ENCODE peak calls at places on chromosomes 1 and 21, in four cellular contexts. One of them, this sample, is unnamed.

GRCh38 chr1:208239518-208240381 is 4.4 kb downstream of the PLXNA2 start:
- DNase-seq in K562: no peak
- DNase-seq in GM12878: no peak
- DNase-seq in HL-60: no peak
- DNase-seq in this sample: no peak

GRCh38 chr1:156406229-156406628 is 37.2 kb downstream of the RHBG start:
- DNase-seq in K562: no peak
- DNase-seq in HL-60: no peak
- DNase-seq in GM12878: no peak
- DNase-seq in this sample: no peak

GRCh38 chr1:201016211-201016651 is 7.3 kb downstream of the KIF21B start:
- DNase-seq in K562: peak; percentile 73
- DNase-seq in HL-60: peak; percentile 24
- DNase-seq in GM12878: no peak
- DNase-seq in this sample: no peak

GRCh38 chr1:154502742-154503111 is 515 bp upstream of the SHE start:
- DNase-seq in HL-60: no peak
- DNase-seq in K562: no peak
- DNase-seq in GM12878: no peak
- DNase-seq in this sample: no peak

GRCh38 chr1:10515627-10516026 is 40.9 kb downstream of the PEX14 start:
- DNase-seq in K562: no peak
- DNase-seq in HL-60: peak; percentile 72
- DNase-seq in GM12878: no peak
- DNase-seq in this sample: no peak

GRCh38 chr1:59141267-59141863 is 155.5 kb upstream of the FGGY start:
- DNase-seq in GM12878: no peak
- DNase-seq in HL-60: no peak
- DNase-seq in K562: no peak
- DNase-seq in this sample: no peak

GRCh38 chr1:21904725-21905520 is 32.2 kb downstream of the HSPG2 start:
- DNase-seq in HL-60: no peak
- DNase-seq in GM12878: no peak
- DNase-seq in K562: peak; percentile 100
- DNase-seq in this sample: no peak

GRCh38 chr1:62401034-62401433 is 35.8 kb upstream of the USP1 start:
- DNase-seq in GM12878: no peak
- DNase-seq in K562: no peak
- DNase-seq in HL-60: no peak
- DNase-seq in this sample: no peak

GRCh38 chr1:215567491-215568286 is 585 bp downstream of the KCTD3 start:
- DNase-seq in GM12878: no peak
- DNase-seq in HL-60: peak; percentile 31
- DNase-seq in K562: peak; percentile 65
- DNase-seq in this sample: peak; percentile 50

GRCh38 chr1:114169509-114169908 is 15.8 kb upstream of the SYT6 start:
- DNase-seq in GM12878: no peak
- DNase-seq in HL-60: no peak
- DNase-seq in K562: no peak
- DNase-seq in this sample: no peak

GRCh38 chr1:29696656-29697390 is 460.5 kb downstream of the PTPRU start:
- DNase-seq in HL-60: no peak
- DNase-seq in GM12878: no peak
- DNase-seq in K562: no peak
- DNase-seq in this sample: no peak

GRCh38 chr21:17554619-17555472 is 42.0 kb downstream of the CXADR start:
- DNase-seq in HL-60: no peak
- DNase-seq in K562: peak; percentile 8
- DNase-seq in GM12878: no peak
- DNase-seq in this sample: no peak

GRCh38 chr21:16419188-16419874 is 689.5 kb downstream of the USP25 start:
- DNase-seq in K562: no peak
- DNase-seq in HL-60: no peak
- DNase-seq in GM12878: no peak
- DNase-seq in this sample: no peak

GRCh38 chr1:28119576-28119975 is 31.2 kb upstream of the EYA3 start:
- DNase-seq in HL-60: no peak
- DNase-seq in GM12878: no peak
- DNase-seq in K562: no peak
- DNase-seq in this sample: no peak

GRCh38 chr1:28115267-28115666 is 26.9 kb upstream of the EYA3 start:
- DNase-seq in K562: peak; percentile 52
- DNase-seq in GM12878: peak; percentile 66
- DNase-seq in HL-60: peak; percentile 96
- DNase-seq in this sample: no peak

GRCh38 chr1:28114844-28115243 is 26.4 kb upstream of the EYA3 start:
- DNase-seq in HL-60: no peak
- DNase-seq in K562: no peak
- DNase-seq in GM12878: no peak
- DNase-seq in this sample: no peak

GRCh38 chr1:28122183-28122582 is 33.8 kb upstream of the EYA3 start:
- DNase-seq in K562: no peak
- DNase-seq in HL-60: no peak
- DNase-seq in GM12878: no peak
- DNase-seq in this sample: no peak

DNA sequence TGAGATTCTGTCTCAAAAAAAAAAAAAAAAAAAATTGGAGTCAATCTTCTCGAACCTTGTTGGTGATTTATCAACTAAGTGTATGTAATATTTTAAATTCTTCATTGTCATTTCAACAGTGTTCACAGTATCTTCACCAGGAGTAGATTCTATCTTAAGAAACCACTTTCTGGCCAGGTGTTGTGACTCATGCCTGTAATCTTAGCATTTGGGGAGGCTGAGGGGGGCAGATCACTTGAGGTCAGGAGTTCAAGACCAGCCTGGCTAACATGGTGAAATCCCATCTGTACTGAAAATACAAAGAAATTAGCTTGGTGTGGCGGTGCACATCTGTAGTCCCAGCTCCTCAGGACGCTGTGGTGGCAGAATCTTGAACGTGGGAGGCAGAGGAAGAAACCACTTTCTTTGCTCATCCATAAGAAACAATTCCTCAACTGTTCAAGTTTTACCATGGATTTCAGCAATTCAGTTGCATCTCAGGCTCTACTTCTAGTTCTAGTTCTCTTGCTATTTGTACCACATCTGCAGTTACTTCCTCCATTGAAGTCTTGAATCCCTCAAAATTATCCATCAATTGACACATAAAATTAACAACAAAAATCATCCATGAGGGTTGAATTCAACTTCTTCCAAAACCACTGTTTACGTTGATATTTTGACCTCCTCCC is 30.4 kb upstream of the EYA3 start:
- DNase-seq in GM12878: no peak
- DNase-seq in HL-60: no peak
- DNase-seq in K562: peak; percentile 39
- DNase-seq in this sample: no peak
- TF ChIP-seq POLR2AphosphoS5 in GM12878: no peak
- TF ChIP-seq POLR2AphosphoS5 in HL-60: no peak
- TF ChIP-seq POLR2AphosphoS5 in K562: no peak
- TF ChIP-seq POLR2AphosphoS5 in this sample: no peak

GRCh38 chr1:225849905-225850304 is 32.3 kb downstream of the TMEM63A start:
- DNase-seq in GM12878: no peak
- DNase-seq in K562: peak; percentile 72
- DNase-seq in HL-60: no peak
- DNase-seq in this sample: no peak
- TF ChIP-seq SPI1 in GM12878: peak; percentile 47
- TF ChIP-seq SPI1 in K562: peak; percentile 31
- TF ChIP-seq SPI1 in HL-60: no peak
- TF ChIP-seq SPI1 in this sample: no peak

GRCh38 chr1:85582687-85583354 is 2.3 kb downstream of the CCN1 start:
- DNase-seq in HL-60: no peak
- DNase-seq in GM12878: no peak
- DNase-seq in K562: no peak
- DNase-seq in this sample: no peak
- TF ChIP-seq POLR2AphosphoS5 in HL-60: no peak
- TF ChIP-seq POLR2AphosphoS5 in GM12878: no peak
- TF ChIP-seq POLR2AphosphoS5 in K562: no peak
- TF ChIP-seq POLR2AphosphoS5 in this sample: no peak

GRCh38 chr1:181129771-181130606 is 41.5 kb downstream of the IER5 start:
- DNase-seq in K562: peak; percentile 90
- DNase-seq in HL-60: no peak
- DNase-seq in GM12878: no peak
- DNase-seq in this sample: no peak
- TF ChIP-seq SPI1 in K562: no peak
- TF ChIP-seq SPI1 in HL-60: no peak
- TF ChIP-seq SPI1 in GM12878: no peak
- TF ChIP-seq SPI1 in this sample: no peak

GRCh38 chr1:17436380-17437174 is 2.9 kb downstream of the RCC2 start:
- DNase-seq in GM12878: no peak
- DNase-seq in K562: no peak
- DNase-seq in HL-60: no peak
- DNase-seq in this sample: no peak

GRCh38 chr1:17438977-17439249 is 564 bp downstream of the RCC2 start:
- DNase-seq in HL-60: no peak
- DNase-seq in GM12878: no peak
- DNase-seq in K562: no peak
- DNase-seq in this sample: no peak

GRCh38 chr1:17439250-17440073 is at the start of gene RCC2:
- DNase-seq in K562: peak; percentile 87
- DNase-seq in HL-60: peak; percentile 60
- DNase-seq in GM12878: no peak
- DNase-seq in this sample: peak; percentile 81

GRCh38 chr1:17438176-17438976 is 1.1 kb downstream of the RCC2 start:
- DNase-seq in K562: peak; percentile 86
- DNase-seq in HL-60: peak; percentile 79
- DNase-seq in GM12878: no peak
- DNase-seq in this sample: no peak

DNA sequence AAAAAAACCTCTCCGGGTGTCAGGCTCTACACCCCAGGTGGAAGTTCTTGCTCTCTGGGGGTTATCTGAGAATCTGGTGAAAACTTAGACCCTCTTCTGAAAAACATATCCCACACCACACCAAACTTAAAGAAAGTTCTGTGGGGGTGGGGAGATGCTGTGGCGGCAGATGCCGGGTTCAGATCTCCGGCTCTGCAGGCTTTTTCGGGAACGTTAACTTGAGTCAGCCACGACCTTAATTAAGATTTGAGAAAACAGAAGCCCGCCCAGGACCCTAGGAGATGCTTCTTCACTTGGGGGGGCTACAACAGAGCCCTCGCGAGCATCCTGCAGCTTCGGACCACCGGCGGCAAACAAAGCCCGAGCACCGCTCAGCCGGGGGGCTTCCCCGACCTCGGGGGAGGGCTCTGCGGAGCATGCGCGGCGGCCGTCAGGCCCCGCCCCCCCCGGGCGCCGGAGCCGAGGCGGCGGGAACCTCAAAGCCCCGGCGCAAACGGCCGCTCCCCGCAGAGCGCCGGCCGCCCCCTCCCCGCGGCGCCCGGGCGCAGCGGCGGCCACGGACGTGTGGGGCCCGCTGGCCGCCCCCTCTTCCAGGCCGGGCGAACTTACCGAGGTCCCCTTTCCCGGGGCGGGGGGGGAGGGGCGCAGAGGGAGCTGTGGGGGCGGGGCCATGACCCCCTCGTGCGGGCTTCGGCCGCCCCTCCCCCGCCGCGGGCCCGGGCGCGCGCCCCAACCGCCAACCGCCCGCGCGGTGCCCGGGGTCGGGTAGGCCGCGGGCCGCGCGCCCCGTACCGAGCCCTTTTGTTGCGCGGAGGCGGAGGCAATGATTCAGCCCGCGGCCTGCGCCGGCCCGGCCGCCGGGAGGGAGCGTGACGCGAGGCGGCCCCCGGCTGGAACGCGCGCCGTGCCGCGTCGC is 2.0 kb downstream of the RCC2 start:
- DNase-seq in GM12878: no peak
- DNase-seq in HL-60: no peak
- DNase-seq in K562: peak; percentile 74
- DNase-seq in this sample: peak; percentile 83
- TF ChIP-seq POLR2AphosphoS5 in GM12878: peak; percentile 2
- TF ChIP-seq POLR2AphosphoS5 in HL-60: no peak
- TF ChIP-seq POLR2AphosphoS5 in K562: peak; percentile 5
- TF ChIP-seq POLR2AphosphoS5 in this sample: no peak

GRCh38 chr1:101388904-101389546 is 152.2 kb downstream of the S1PR1 start:
- DNase-seq in GM12878: peak; percentile 90
- DNase-seq in HL-60: no peak
- DNase-seq in K562: no peak
- DNase-seq in this sample: no peak
- TF ChIP-seq SPI1 in GM12878: no peak
- TF ChIP-seq SPI1 in HL-60: no peak
- TF ChIP-seq SPI1 in K562: no peak
- TF ChIP-seq SPI1 in this sample: no peak

GRCh38 chr1:227776277-227776676 is 39.2 kb upstream of the PRSS38 start:
- DNase-seq in HL-60: no peak
- DNase-seq in GM12878: no peak
- DNase-seq in K562: no peak
- DNase-seq in this sample: no peak

GRCh38 chr1:227774051-227774720 is 39.0 kb downstream of the SNAP47 start:
- DNase-seq in HL-60: peak; percentile 27
- DNase-seq in GM12878: no peak
- DNase-seq in K562: no peak
- DNase-seq in this sample: no peak

GRCh38 chr1:227773558-227773957 is 38.3 kb downstream of the SNAP47 start:
- DNase-seq in HL-60: no peak
- DNase-seq in K562: no peak
- DNase-seq in GM12878: no peak
- DNase-seq in this sample: no peak

GRCh38 chr1:227775841-227776240 is 39.6 kb upstream of the PRSS38 start:
- DNase-seq in GM12878: no peak
- DNase-seq in K562: no peak
- DNase-seq in HL-60: no peak
- DNase-seq in this sample: no peak

GRCh38 chr1:227774721-227775665 is 39.8 kb downstream of the SNAP47 start:
- DNase-seq in K562: no peak
- DNase-seq in GM12878: no peak
- DNase-seq in HL-60: no peak
- DNase-seq in this sample: no peak
- TF ChIP-seq POLR2AphosphoS5 in K562: no peak
- TF ChIP-seq POLR2AphosphoS5 in GM12878: no peak
- TF ChIP-seq POLR2AphosphoS5 in HL-60: no peak
- TF ChIP-seq POLR2AphosphoS5 in this sample: no peak